ENCODE peak calls at places on chromosomes 2 and 18, in nine cellular contexts. One of them, this sample, is unnamed.

GRCh38 chr18:72830109-72830508 is 37.7 kb downstream of the NETO1 start:
- DNase-seq in SHP77: no peak
- DNase-seq in ELR: no peak
- DNase-seq in psoas muscle: no peak
- DNase-seq in stimulated activated CD4-positive, alpha-beta T cell treated with anti-CD3 and anti-CD28 coated beads, Interleukin-15, amount 100 ng/mL, for 1 hour: no peak
- DNase-seq in Peyer's patch: no peak
- DNase-seq in HFF-Myc: no peak
- DNase-seq in NCI-H774: no peak
- DNase-seq in Caki2: peak; percentile 4
- DNase-seq in this sample: peak; percentile 18

GRCh38 chr2:146777181-146777580 is 1067.6 kb upstream of the ACVR2A start:
- DNase-seq in Peyer's patch: no peak
- DNase-seq in HFF-Myc: no peak
- DNase-seq in NCI-H774: no peak
- DNase-seq in psoas muscle: no peak
- DNase-seq in Caki2: no peak
- DNase-seq in ELR: no peak
- DNase-seq in stimulated activated CD4-positive, alpha-beta T cell treated with anti-CD3 and anti-CD28 coated beads, Interleukin-15, amount 100 ng/mL, for 1 hour: no peak
- DNase-seq in SHP77: no peak
- DNase-seq in this sample: no peak

GRCh38 chr2:205593891-205594290 is 88.4 kb upstream of the NRP2 start:
- DNase-seq in psoas muscle: no peak
- DNase-seq in HFF-Myc: no peak
- DNase-seq in ELR: no peak
- DNase-seq in Peyer's patch: no peak
- DNase-seq in stimulated activated CD4-positive, alpha-beta T cell treated with anti-CD3 and anti-CD28 coated beads, Interleukin-15, amount 100 ng/mL, for 1 hour: no peak
- DNase-seq in SHP77: no peak
- DNase-seq in Caki2: no peak
- DNase-seq in NCI-H774: no peak
- DNase-seq in this sample: no peak

GRCh38 chr2:145689277-145689676 is 1169.4 kb upstream of the ZEB2 start:
- DNase-seq in Peyer's patch: no peak
- DNase-seq in psoas muscle: no peak
- DNase-seq in ELR: no peak
- DNase-seq in NCI-H774: no peak
- DNase-seq in stimulated activated CD4-positive, alpha-beta T cell treated with anti-CD3 and anti-CD28 coated beads, Interleukin-15, amount 100 ng/mL, for 1 hour: no peak
- DNase-seq in SHP77: no peak
- DNase-seq in Caki2: no peak
- DNase-seq in HFF-Myc: no peak
- DNase-seq in this sample: no peak

GRCh38 chr2:120477198-120477597 is 131.3 kb downstream of the INHBB start:
- DNase-seq in psoas muscle: no peak
- DNase-seq in SHP77: no peak
- DNase-seq in NCI-H774: no peak
- DNase-seq in Peyer's patch: no peak
- DNase-seq in Caki2: no peak
- DNase-seq in HFF-Myc: no peak
- DNase-seq in ELR: no peak
- DNase-seq in stimulated activated CD4-positive, alpha-beta T cell treated with anti-CD3 and anti-CD28 coated beads, Interleukin-15, amount 100 ng/mL, for 1 hour: no peak
- DNase-seq in this sample: no peak

GRCh38 chr18:45733535-45733934 is 9.6 kb downstream of the SLC14A1 start:
- DNase-seq in HFF-Myc: no peak
- DNase-seq in Caki2: no peak
- DNase-seq in SHP77: no peak
- DNase-seq in stimulated activated CD4-positive, alpha-beta T cell treated with anti-CD3 and anti-CD28 coated beads, Interleukin-15, amount 100 ng/mL, for 1 hour: no peak
- DNase-seq in Peyer's patch: no peak
- DNase-seq in psoas muscle: no peak
- DNase-seq in ELR: no peak
- DNase-seq in NCI-H774: no peak
- DNase-seq in this sample: no peak

GRCh38 chr2:168851674-168852320 is 38.4 kb downstream of the SPC25 start:
- DNase-seq in ELR: peak; percentile 80
- DNase-seq in psoas muscle: no peak
- DNase-seq in SHP77: no peak
- DNase-seq in Caki2: peak; percentile 14
- DNase-seq in stimulated activated CD4-positive, alpha-beta T cell treated with anti-CD3 and anti-CD28 coated beads, Interleukin-15, amount 100 ng/mL, for 1 hour: no peak
- DNase-seq in Peyer's patch: peak; percentile 59
- DNase-seq in HFF-Myc: peak; percentile 46
- DNase-seq in NCI-H774: no peak
- DNase-seq in this sample: no peak

GRCh38 chr2:239945751-239946569 is 79.2 kb downstream of the NDUFA10 start:
- DNase-seq in SHP77: no peak
- DNase-seq in stimulated activated CD4-positive, alpha-beta T cell treated with anti-CD3 and anti-CD28 coated beads, Interleukin-15, amount 100 ng/mL, for 1 hour: no peak
- DNase-seq in ELR: no peak
- DNase-seq in psoas muscle: peak; percentile 23
- DNase-seq in HFF-Myc: no peak
- DNase-seq in Caki2: no peak
- DNase-seq in Peyer's patch: peak; percentile 35
- DNase-seq in NCI-H774: no peak
- DNase-seq in this sample: no peak

GRCh38 chr2:128520787-128521186 is 202.1 kb upstream of the HS6ST1 start:
- DNase-seq in SHP77: no peak
- DNase-seq in NCI-H774: no peak
- DNase-seq in psoas muscle: no peak
- DNase-seq in HFF-Myc: no peak
- DNase-seq in stimulated activated CD4-positive, alpha-beta T cell treated with anti-CD3 and anti-CD28 coated beads, Interleukin-15, amount 100 ng/mL, for 1 hour: no peak
- DNase-seq in ELR: no peak
- DNase-seq in Peyer's patch: no peak
- DNase-seq in Caki2: no peak
- DNase-seq in this sample: peak; percentile 87

GRCh38 chr2:28639092-28639691 is 112.4 kb upstream of the PPP1CB start:
- DNase-seq in Peyer's patch: no peak
- DNase-seq in HFF-Myc: no peak
- DNase-seq in psoas muscle: no peak
- DNase-seq in Caki2: no peak
- DNase-seq in NCI-H774: no peak
- DNase-seq in stimulated activated CD4-positive, alpha-beta T cell treated with anti-CD3 and anti-CD28 coated beads, Interleukin-15, amount 100 ng/mL, for 1 hour: no peak
- DNase-seq in SHP77: no peak
- DNase-seq in ELR: no peak
- DNase-seq in this sample: no peak

GRCh38 chr2:86704482-86704971 is 15.6 kb upstream of the RMND5A start:
- DNase-seq in ELR: peak; percentile 94
- DNase-seq in Caki2: peak; percentile 97
- DNase-seq in stimulated activated CD4-positive, alpha-beta T cell treated with anti-CD3 and anti-CD28 coated beads, Interleukin-15, amount 100 ng/mL, for 1 hour: no peak
- DNase-seq in HFF-Myc: peak; percentile 37
- DNase-seq in Peyer's patch: peak; percentile 81
- DNase-seq in psoas muscle: peak; percentile 52
- DNase-seq in NCI-H774: no peak
- DNase-seq in SHP77: no peak
- DNase-seq in this sample: no peak

GRCh38 chr2:120684691-120685402 is 50.8 kb upstream of the GLI2 start:
- DNase-seq in Caki2: no peak
- DNase-seq in ELR: peak; percentile 56
- DNase-seq in stimulated activated CD4-positive, alpha-beta T cell treated with anti-CD3 and anti-CD28 coated beads, Interleukin-15, amount 100 ng/mL, for 1 hour: no peak
- DNase-seq in SHP77: no peak
- DNase-seq in HFF-Myc: no peak
- DNase-seq in psoas muscle: no peak
- DNase-seq in Peyer's patch: no peak
- DNase-seq in NCI-H774: no peak
- DNase-seq in this sample: no peak

GRCh38 chr2:230924092-230924469 is 961 bp downstream of the GPR55 start:
- DNase-seq in SHP77: no peak
- DNase-seq in NCI-H774: no peak
- DNase-seq in stimulated activated CD4-positive, alpha-beta T cell treated with anti-CD3 and anti-CD28 coated beads, Interleukin-15, amount 100 ng/mL, for 1 hour: no peak
- DNase-seq in HFF-Myc: no peak
- DNase-seq in ELR: no peak
- DNase-seq in Peyer's patch: peak; percentile 44
- DNase-seq in Caki2: no peak
- DNase-seq in psoas muscle: no peak
- DNase-seq in this sample: no peak

GRCh38 chr2:156562136-156562535 is 126.0 kb downstream of the GPD2 start:
- DNase-seq in Caki2: no peak
- DNase-seq in psoas muscle: no peak
- DNase-seq in HFF-Myc: no peak
- DNase-seq in SHP77: no peak
- DNase-seq in NCI-H774: peak; percentile 32
- DNase-seq in ELR: no peak
- DNase-seq in stimulated activated CD4-positive, alpha-beta T cell treated with anti-CD3 and anti-CD28 coated beads, Interleukin-15, amount 100 ng/mL, for 1 hour: no peak
- DNase-seq in Peyer's patch: no peak
- DNase-seq in this sample: no peak

GRCh38 chr2:73268831-73269685 is 15.2 kb downstream of the FBXO41 start:
- DNase-seq in ELR: no peak
- DNase-seq in Caki2: peak; percentile 47
- DNase-seq in Peyer's patch: peak; percentile 81
- DNase-seq in HFF-Myc: no peak
- DNase-seq in stimulated activated CD4-positive, alpha-beta T cell treated with anti-CD3 and anti-CD28 coated beads, Interleukin-15, amount 100 ng/mL, for 1 hour: peak; percentile 57
- DNase-seq in NCI-H774: peak; percentile 86
- DNase-seq in psoas muscle: peak; percentile 50
- DNase-seq in SHP77: peak; percentile 71
- DNase-seq in this sample: peak; percentile 86

GRCh38 chr2:188746727-188747126 is 227.4 kb upstream of the COL3A1 start:
- DNase-seq in Caki2: no peak
- DNase-seq in ELR: peak; percentile 35
- DNase-seq in SHP77: no peak
- DNase-seq in NCI-H774: no peak
- DNase-seq in HFF-Myc: no peak
- DNase-seq in stimulated activated CD4-positive, alpha-beta T cell treated with anti-CD3 and anti-CD28 coated beads, Interleukin-15, amount 100 ng/mL, for 1 hour: no peak
- DNase-seq in Peyer's patch: no peak
- DNase-seq in psoas muscle: no peak
- DNase-seq in this sample: no peak

GRCh38 chr2:12005886-12006681 is 259.7 kb downstream of the LPIN1 start:
- DNase-seq in psoas muscle: no peak
- DNase-seq in SHP77: no peak
- DNase-seq in Caki2: peak; percentile 88
- DNase-seq in stimulated activated CD4-positive, alpha-beta T cell treated with anti-CD3 and anti-CD28 coated beads, Interleukin-15, amount 100 ng/mL, for 1 hour: peak; percentile 42
- DNase-seq in NCI-H774: no peak
- DNase-seq in ELR: no peak
- DNase-seq in Peyer's patch: no peak
- DNase-seq in HFF-Myc: no peak
- DNase-seq in this sample: peak; percentile 85

GRCh38 chr2:128366746-128367511 is 48.3 kb upstream of the HS6ST1 start:
- DNase-seq in ELR: no peak
- DNase-seq in HFF-Myc: no peak
- DNase-seq in Peyer's patch: peak; percentile 39
- DNase-seq in SHP77: no peak
- DNase-seq in Caki2: no peak
- DNase-seq in stimulated activated CD4-positive, alpha-beta T cell treated with anti-CD3 and anti-CD28 coated beads, Interleukin-15, amount 100 ng/mL, for 1 hour: no peak
- DNase-seq in NCI-H774: no peak
- DNase-seq in psoas muscle: no peak
- DNase-seq in this sample: no peak

GRCh38 chr2:71008342-71008741 is 13.7 kb upstream of the TEX261 start:
- DNase-seq in NCI-H774: no peak
- DNase-seq in Peyer's patch: no peak
- DNase-seq in HFF-Myc: no peak
- DNase-seq in ELR: no peak
- DNase-seq in SHP77: no peak
- DNase-seq in Caki2: no peak
- DNase-seq in stimulated activated CD4-positive, alpha-beta T cell treated with anti-CD3 and anti-CD28 coated beads, Interleukin-15, amount 100 ng/mL, for 1 hour: no peak
- DNase-seq in psoas muscle: no peak
- DNase-seq in this sample: no peak

GRCh38 chr2:46257476-46257875 is 39.7 kb upstream of the EPAS1 start:
- DNase-seq in psoas muscle: no peak
- DNase-seq in Caki2: no peak
- DNase-seq in ELR: peak; percentile 43
- DNase-seq in HFF-Myc: peak; percentile 61
- DNase-seq in stimulated activated CD4-positive, alpha-beta T cell treated with anti-CD3 and anti-CD28 coated beads, Interleukin-15, amount 100 ng/mL, for 1 hour: no peak
- DNase-seq in Peyer's patch: no peak
- DNase-seq in SHP77: peak; percentile 41
- DNase-seq in NCI-H774: peak; percentile 89
- DNase-seq in this sample: no peak

GRCh38 chr2:99444222-99444621 is 45.6 kb downstream of the REV1 start:
- DNase-seq in Peyer's patch: no peak
- DNase-seq in ELR: no peak
- DNase-seq in Caki2: no peak
- DNase-seq in NCI-H774: no peak
- DNase-seq in HFF-Myc: no peak
- DNase-seq in SHP77: no peak
- DNase-seq in stimulated activated CD4-positive, alpha-beta T cell treated with anti-CD3 and anti-CD28 coated beads, Interleukin-15, amount 100 ng/mL, for 1 hour: no peak
- DNase-seq in psoas muscle: no peak
- DNase-seq in this sample: peak; percentile 13

GRCh38 chr2:12363569-12363968 is 353.2 kb upstream of the TRIB2 start:
- DNase-seq in psoas muscle: no peak
- DNase-seq in Peyer's patch: no peak
- DNase-seq in HFF-Myc: no peak
- DNase-seq in Caki2: no peak
- DNase-seq in NCI-H774: no peak
- DNase-seq in ELR: no peak
- DNase-seq in stimulated activated CD4-positive, alpha-beta T cell treated with anti-CD3 and anti-CD28 coated beads, Interleukin-15, amount 100 ng/mL, for 1 hour: no peak
- DNase-seq in SHP77: no peak
- DNase-seq in this sample: no peak

GRCh38 chr2:133152801-133153200 is 415.5 kb downstream of the NCKAP5 start:
- DNase-seq in Caki2: no peak
- DNase-seq in stimulated activated CD4-positive, alpha-beta T cell treated with anti-CD3 and anti-CD28 coated beads, Interleukin-15, amount 100 ng/mL, for 1 hour: no peak
- DNase-seq in psoas muscle: no peak
- DNase-seq in ELR: no peak
- DNase-seq in NCI-H774: no peak
- DNase-seq in HFF-Myc: no peak
- DNase-seq in SHP77: no peak
- DNase-seq in Peyer's patch: no peak
- DNase-seq in this sample: no peak

This sample was measured in activated CD4-positive, alpha-beta T cell treated with anti-CD3 and anti-CD28 coated beads for 36 hours.